ENCODE peak calls at places on chromosome 6, in five cellular contexts. U, I, Q, P and S are unnamed samples.

GRCh38 chr6:140382351-140382750 is 1007.9 kb upstream of the CITED2 start:
- DNase-seq in U (no peak), I (no peak), Q (no peak), P (no peak), S (no peak)

GRCh38 chr6:82467338-82467737 is 103.7 kb downstream of the TPBG start:
- DNase-seq in U (no peak), I (no peak), Q (no peak), P (no peak), S (no peak)

GRCh38 chr6:111441678-111442243 is 41.3 kb downstream of the REV3L start:
- DNase-seq in U (no peak), I (no peak), Q (no peak), P (no peak), S (no peak)

GRCh38 chr6:6881438-6882267 is 226.1 kb upstream of the RREB1 start:
- DNase-seq in U (no peak), I (no peak), Q (no peak), P (no peak), S (no peak)

GRCh38 chr6:110682460-110682853 is 132.8 kb downstream of the CDK19 start:
- DNase-seq in U (peak), I (no peak), Q (peak), P (peak), S (peak)

GRCh38 chr6:166192557-166192956 is 24.9 kb upstream of the TBXT start:
- DNase-seq in U (no peak), I (peak), Q (no peak), P (no peak), S (no peak)

GRCh38 chr6:149451361-149452061 is 33.3 kb downstream of the ZC3H12D start:
- DNase-seq in U (no peak), I (peak), Q (no peak), P (no peak), S (no peak)

GRCh38 chr6:135728589-135728988 is 122.9 kb upstream of the PDE7B start:
- DNase-seq in U (no peak), I (no peak), Q (no peak), P (no peak), S (no peak)

GRCh38 chr6:21393426-21394165 is 200.0 kb upstream of the SOX4 start:
- DNase-seq in U (no peak), I (no peak), Q (no peak), P (no peak), S (no peak)

GRCh38 chr6:100185615-100186014 is 191.6 kb upstream of the MCHR2 start:
- DNase-seq in U (no peak), I (no peak), Q (no peak), P (no peak), S (no peak)

GRCh38 chr6:25788305-25788922 is 33.9 kb downstream of the SLC17A4 start:
- DNase-seq in U (peak), I (no peak), Q (peak), P (peak), S (no peak)

GRCh38 chr6:37987559-37987958 is 168.0 kb downstream of the ZFAND3 start:
- DNase-seq in U (no peak), I (no peak), Q (no peak), P (no peak), S (no peak)

GRCh38 chr6:142879527-142879926 is 65.4 kb downstream of the HIVEP2 start:
- DNase-seq in U (no peak), I (no peak), Q (no peak), P (no peak), S (no peak)

GRCh38 chr6:142879076-142879475 is 65.9 kb downstream of the HIVEP2 start:
- DNase-seq in U (no peak), I (no peak), Q (no peak), P (no peak), S (no peak)

GRCh38 chr6:142883011-142883410 is 62.0 kb downstream of the HIVEP2 start:
- DNase-seq in U (no peak), I (no peak), Q (no peak), P (no peak), S (no peak)

GRCh38 chr6:142881771-142882170 is 63.2 kb downstream of the HIVEP2 start:
- DNase-seq in U (no peak), I (no peak), Q (no peak), P (no peak), S (no peak)

DNA sequence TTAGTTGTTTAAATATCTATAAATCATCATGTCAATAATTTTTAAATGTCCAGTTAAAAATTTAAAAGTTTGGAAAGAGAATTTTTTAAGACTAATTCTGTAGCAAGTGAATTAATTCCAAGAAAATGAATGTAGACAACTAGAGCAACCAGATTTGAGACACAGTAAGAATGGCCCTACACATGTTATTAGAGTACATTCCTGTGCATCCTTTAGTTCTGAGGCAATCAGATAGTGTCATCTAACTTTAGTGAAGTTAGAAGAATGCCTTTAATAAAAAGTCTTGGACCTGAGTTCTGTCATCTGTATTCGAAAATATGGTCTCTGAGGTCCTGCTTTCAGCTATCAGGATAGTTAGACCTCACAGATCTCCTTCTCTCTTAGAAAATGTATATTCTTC is 63.7 kb downstream of the HIVEP2 start:
- DNase-seq in U (no peak), I (no peak), Q (no peak), P (no peak), S (no peak)
- TF ChIP-seq POLR2A in U (no peak), I (no peak), Q (no peak), P (no peak), S (no peak)

GRCh38 chr6:136783495-136784270 is 8.6 kb downstream of the MAP3K5 start:
- DNase-seq in U (peak), I (no peak), Q (no peak), P (no peak), S (no peak)

GRCh38 chr6:136783021-136783420 is 9.3 kb downstream of the MAP3K5 start:
- DNase-seq in U (no peak), I (no peak), Q (no peak), P (no peak), S (no peak)

GRCh38 chr6:136784271-136784664 is 8.0 kb downstream of the MAP3K5 start:
- DNase-seq in U (no peak), I (no peak), Q (no peak), P (no peak), S (no peak)

GRCh38 chr6:136786708-136787107 is 5.6 kb downstream of the MAP3K5 start:
- DNase-seq in U (no peak), I (no peak), Q (no peak), P (no peak), S (no peak)

GRCh38 chr6:136784910-136785746 is 7.1 kb downstream of the MAP3K5 start:
- DNase-seq in U (peak), I (no peak), Q (no peak), P (peak), S (peak)
- H3K4me3 ChIP-seq in U (no peak), I (no peak), Q (no peak), P (no peak), S (no peak)

GRCh38 chr6:41638002-41638800 is at the start of gene MDFI:
- DNase-seq in U (no peak), I (no peak), Q (no peak), P (peak), S (no peak)
- TF ChIP-seq POLR2A in U (no peak), I (no peak), Q (no peak), P (no peak), S (no peak)

DNA sequence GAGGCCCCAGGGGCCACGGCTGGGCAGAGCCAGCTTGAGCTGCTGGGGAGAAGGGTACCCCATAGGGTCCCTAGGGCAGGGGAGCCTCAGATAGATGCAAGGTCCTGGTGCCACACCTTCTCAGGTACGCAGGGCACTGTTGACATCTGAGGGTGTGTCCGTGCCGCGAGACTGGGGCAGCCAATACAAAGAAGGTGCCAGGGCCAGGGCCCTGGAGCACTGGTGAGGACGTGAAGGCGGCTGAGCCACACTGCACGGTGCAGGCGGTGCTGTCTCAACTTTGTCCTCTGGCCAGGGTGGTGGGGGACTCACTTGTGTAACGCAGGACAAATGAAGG is 649 bp upstream of the LRRC73 start:
- DNase-seq in U (no peak), I (no peak), Q (no peak), P (no peak), S (no peak)
- H3K4me3 ChIP-seq in U (no peak), I (no peak), Q (peak), P (peak), S (peak)

GRCh38 chr6:158558415-158559306 is 1.2 kb upstream of the TMEM181 start:
- DNase-seq in U (no peak), I (peak), Q (no peak), P (no peak), S (no peak)

GRCh38 chr6:158560787-158561246 is 926 bp downstream of the TMEM181 start:
- DNase-seq in U (peak), I (peak), Q (no peak), P (no peak), S (no peak)

GRCh38 chr6:158561247-158561884 is 1.5 kb downstream of the TMEM181 start:
- DNase-seq in U (peak), I (peak), Q (no peak), P (no peak), S (no peak)

GRCh38 chr6:158559338-158559894 is 475 bp upstream of the TMEM181 start:
- DNase-seq in U (no peak), I (no peak), Q (no peak), P (peak), S (no peak)

GRCh38 chr6:158559895-158560786 is at the start of gene TMEM181:
- DNase-seq in U (peak), I (peak), Q (peak), P (peak), S (peak)
- TF ChIP-seq POLR2A in U (peak), I (no peak), Q (peak), P (no peak), S (peak)

DNA sequence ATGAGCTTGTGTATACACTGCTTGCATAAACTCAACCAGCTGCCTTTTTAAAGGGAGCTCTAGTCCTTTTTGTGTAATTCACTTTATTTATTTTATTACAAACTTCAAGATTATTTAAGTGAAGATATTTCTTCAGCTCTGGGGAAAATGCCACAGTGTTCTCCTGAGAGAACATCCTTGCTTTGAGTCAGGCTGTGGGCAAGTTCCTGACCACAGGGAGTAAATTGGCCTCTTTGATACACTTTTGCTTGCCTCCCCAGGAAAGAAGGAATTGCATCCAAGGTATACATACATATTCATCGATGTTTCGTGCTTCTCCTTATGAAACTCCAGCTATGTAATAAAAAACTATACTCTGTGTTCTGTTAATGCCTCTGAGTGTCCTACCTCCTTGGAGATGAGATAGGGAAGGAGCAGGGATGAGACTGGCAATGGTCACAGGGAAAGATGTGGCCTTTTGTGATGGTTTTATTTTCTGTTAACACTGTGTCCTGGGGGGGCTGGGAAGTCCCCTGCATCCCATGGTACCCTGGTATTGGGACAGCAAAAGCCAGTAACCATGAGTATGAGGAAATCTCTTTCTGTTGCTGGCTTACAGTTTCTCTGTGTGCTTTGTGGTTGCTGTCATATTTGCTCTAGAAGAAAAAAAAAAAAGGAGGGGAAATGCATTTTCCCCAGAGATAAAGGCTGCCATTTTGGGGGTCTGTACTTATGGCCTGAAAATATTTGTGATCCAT is 15.3 kb downstream of the TNFAIP3 start:
- DNase-seq in U (no peak), I (no peak), Q (no peak), P (no peak), S (no peak)
- H3K4me3 ChIP-seq in U (no peak), I (no peak), Q (no peak), P (no peak), S (no peak)

GRCh38 chr6:35718911-35719381 is 17.9 kb upstream of the ARMC12 start:
- DNase-seq in U (no peak), I (peak), Q (no peak), P (peak), S (no peak)

GRCh38 chr6:35718354-35718695 is 18.5 kb upstream of the ARMC12 start:
- DNase-seq in U (no peak), I (no peak), Q (no peak), P (no peak), S (no peak)

GRCh38 chr6:35722121-35722761 is 14.6 kb upstream of the ARMC12 start:
- DNase-seq in U (peak), I (no peak), Q (no peak), P (peak), S (peak)

GRCh38 chr6:35719407-35719829 is 17.4 kb upstream of the ARMC12 start:
- DNase-seq in U (no peak), I (peak), Q (no peak), P (no peak), S (no peak)

GRCh38 chr6:35719830-35720733 is 16.8 kb upstream of the ARMC12 start:
- DNase-seq in U (peak), I (peak), Q (peak), P (peak), S (peak)
- TF ChIP-seq POLR2A in U (peak), I (no peak), Q (no peak), P (no peak), S (peak)